ENCODE peak calls at places on chromosomes 3 and 15, in six cellular contexts. F is mesenchymal stem cell, O is GM23248, C is GM12865, N is fibroblast of pulmonary artery, Z is small intestine. Y is an unnamed sample.

GRCh38 chr15:66287461-66288055 is 5.8 kb upstream of the DIS3L start:
- DNase-seq in F (peak), O (peak), C (peak), N (peak), Z (peak), Y (peak)

GRCh38 chr15:66633346-66633745 is 67.5 kb upstream of the LCTL start:
- DNase-seq in F (no peak), O (no peak), C (no peak), N (no peak), Z (no peak), Y (no peak)

GRCh38 chr3:24288538-24289236 is 206.0 kb downstream of the THRB start:
- DNase-seq in F (no peak), O (no peak), C (no peak), N (no peak), Z (no peak), Y (no peak)

GRCh38 chr3:155321418-155321817 is 27.9 kb upstream of the STRIT1 start:
- DNase-seq in F (no peak), O (no peak), C (no peak), N (no peak), Z (peak), Y (no peak)

GRCh38 chr3:132145833-132146232 is 111.0 kb upstream of the CPNE4 start:
- DNase-seq in F (no peak), O (peak), C (no peak), N (peak), Z (no peak), Y (peak)

GRCh38 chr3:12993022-12993622 is 80.1 kb downstream of the IQSEC1 start:
- DNase-seq in F (peak), O (peak), C (no peak), N (no peak), Z (no peak), Y (no peak)

GRCh38 chr3:75978686-75979085 is 193.3 kb upstream of the ZNF717 start:
- DNase-seq in F (no peak), O (peak), C (no peak), N (peak), Z (no peak), Y (no peak)

GRCh38 chr3:104323226-104323625 is 1043.5 kb upstream of the ALCAM start:
- DNase-seq in F (no peak), O (no peak), C (no peak), N (no peak), Z (no peak), Y (peak)

GRCh38 chr3:29475854-29476253 is 195.0 kb downstream of the RBMS3 start:
- DNase-seq in F (no peak), O (no peak), C (no peak), N (no peak), Z (no peak), Y (no peak)

GRCh38 chr15:77497942-77498361 is 77.3 kb downstream of the HMG20A start:
- DNase-seq in F (peak), O (peak), C (no peak), N (peak), Z (no peak), Y (no peak)

GRCh38 chr3:17111556-17111955 is 226.8 kb downstream of the PLCL2 start:
- DNase-seq in F (peak), O (peak), C (no peak), N (peak), Z (no peak), Y (peak)

GRCh38 chr3:10977864-10978510 is 14.6 kb upstream of the SLC6A1 start:
- DNase-seq in F (no peak), O (no peak), C (no peak), N (no peak), Z (no peak), Y (no peak)

GRCh38 chr15:56243774-56244236 is at the start of gene RFX7:
- DNase-seq in F (peak), O (peak), C (peak), N (peak), Z (peak), Y (peak)

GRCh38 chr15:70342554-70343548 is 245.1 kb upstream of the TLE3 start:
- DNase-seq in F (no peak), O (no peak), C (no peak), N (no peak), Z (no peak), Y (no peak)

GRCh38 chr3:179961081-179962078 is 75.4 kb downstream of the PEX5L start:
- DNase-seq in F (no peak), O (no peak), C (peak), N (no peak), Z (no peak), Y (no peak)

GRCh38 chr3:161558256-161558655 is 61.6 kb downstream of the OTOL1 start:
- DNase-seq in F (no peak), O (no peak), C (no peak), N (no peak), Z (no peak), Y (no peak)

GRCh38 chr15:99955532-99955931 is 222.3 kb upstream of the LYSMD4 start:
- DNase-seq in F (no peak), O (no peak), C (no peak), N (no peak), Z (no peak), Y (no peak)

GRCh38 chr3:100111728-100112127 is 2.6 kb downstream of the FILIP1L start:
- DNase-seq in F (no peak), O (no peak), C (no peak), N (no peak), Z (no peak), Y (no peak)

GRCh38 chr15:51244366-51244977 is 93.9 kb downstream of the CYP19A1 start:
- DNase-seq in F (peak), O (no peak), C (peak), N (peak), Z (no peak), Y (no peak)

GRCh38 chr3:69009559-69010410 is 3.7 kb downstream of the EOGT start:
- DNase-seq in F (peak), O (peak), C (no peak), N (peak), Z (no peak), Y (peak)

GRCh38 chr3:124995460-124995994 is 60.3 kb downstream of the HEG1 start:
- DNase-seq in F (peak), O (peak), C (peak), N (peak), Z (peak), Y (peak)

GRCh38 chr15:73841756-73842590 is 31.4 kb upstream of the TBC1D21 start:
- DNase-seq in F (no peak), O (peak), C (no peak), N (no peak), Z (no peak), Y (no peak)

GRCh38 chr3:171429635-171430034 is 30.6 kb downstream of the TNIK start:
- DNase-seq in F (no peak), O (no peak), C (no peak), N (no peak), Z (no peak), Y (no peak)

GRCh38 chr3:186440850-186441249 is 78.8 kb upstream of the DGKG start:
- DNase-seq in F (no peak), O (no peak), C (no peak), N (no peak), Z (peak), Y (no peak)

GRCh38 chr15:58330836-58331561 is 100.8 kb upstream of the LIPC start:
- DNase-seq in F (peak), O (peak), C (no peak), N (no peak), Z (no peak), Y (peak)

GRCh38 chr3:17041009-17041408 is 156.3 kb downstream of the PLCL2 start:
- DNase-seq in F (no peak), O (peak), C (no peak), N (no peak), Z (peak), Y (no peak)

GRCh38 chr3:78066287-78066686 is 1026.4 kb downstream of the ROBO2 start:
- DNase-seq in F (no peak), O (no peak), C (no peak), N (no peak), Z (no peak), Y (no peak)

GRCh38 chr3:100463002-100463401 is 29.4 kb upstream of the TMEM45A start:
- DNase-seq in F (peak), O (peak), C (peak), N (peak), Z (peak), Y (peak)

GRCh38 chr15:90609254-90610185 is 79.8 kb downstream of the CRTC3 start:
- DNase-seq in F (no peak), O (no peak), C (no peak), N (no peak), Z (no peak), Y (no peak)

GRCh38 chr3:13332740-13333139 is 87.4 kb downstream of the NUP210 start:
- DNase-seq in F (no peak), O (no peak), C (no peak), N (no peak), Z (no peak), Y (no peak)

GRCh38 chr15:89121414-89121813 is 33.2 kb downstream of the ABHD2 start:
- DNase-seq in F (no peak), O (no peak), C (no peak), N (no peak), Z (peak), Y (peak)

GRCh38 chr3:99859855-99860254 is 42.2 kb downstream of the CMSS1 start:
- DNase-seq in F (peak), O (peak), C (no peak), N (peak), Z (no peak), Y (peak)

GRCh38 chr3:133547432-133548041 is 25.9 kb upstream of the CDV3 start:
- DNase-seq in F (peak), O (peak), C (no peak), N (peak), Z (no peak), Y (peak)

GRCh38 chr3:33046521-33046920 is 50.4 kb downstream of the GLB1 start:
- DNase-seq in F (no peak), O (no peak), C (no peak), N (no peak), Z (no peak), Y (no peak)

GRCh38 chr3:18194431-18194830 is 230.7 kb downstream of the SATB1 start:
- DNase-seq in F (no peak), O (no peak), C (peak), N (peak), Z (no peak), Y (peak)

GRCh38 chr3:173932624-173933023 is 535.1 kb downstream of the NLGN1 start:
- DNase-seq in F (peak), O (peak), C (no peak), N (peak), Z (no peak), Y (peak)

DNA sequence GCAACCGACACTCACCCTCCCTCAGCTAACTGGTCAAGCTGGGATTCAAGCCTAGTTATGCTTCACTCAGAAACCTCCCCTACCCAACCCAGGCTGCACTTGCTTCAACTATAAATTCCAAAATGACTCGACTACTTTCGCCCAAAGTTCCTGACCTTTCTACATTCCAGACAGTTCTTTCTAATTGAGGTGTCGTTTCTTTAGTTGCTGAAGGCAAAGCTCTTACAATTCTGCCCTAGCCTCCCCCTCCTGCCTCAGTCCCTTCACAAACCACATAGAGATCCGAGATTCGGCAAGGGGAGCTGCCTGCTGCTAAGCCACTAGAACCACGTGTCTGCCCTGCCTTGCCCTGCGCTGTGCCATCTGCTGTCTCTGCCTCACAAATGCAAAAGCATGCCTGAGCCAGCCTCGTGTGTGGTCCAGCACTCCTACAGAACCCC is 74.7 kb upstream of the SH3GL3 start:
- DNase-seq in F (no peak), O (peak), C (peak), N (no peak), Z (no peak), Y (peak)
- H3K4me3 ChIP-seq in F (no peak), O (peak), C (no peak), N (no peak), Z (no peak), Y (no peak)

GRCh38 chr3:40456279-40456939 is 730 bp upstream of the RPL14 start:
- DNase-seq in F (no peak), O (no peak), C (no peak), N (no peak), Z (no peak), Y (no peak)
- H3K4me3 ChIP-seq in F (peak), O (peak), C (peak), N (peak), Z (peak), Y (peak)

GRCh38 chr3:128992926-128993460 is 883 bp downstream of the CFAP92 start:
- DNase-seq in F (no peak), O (no peak), C (no peak), N (no peak), Z (no peak), Y (peak)

GRCh38 chr3:128993461-128994172 is at the start of gene CFAP92:
- DNase-seq in F (peak), O (peak), C (peak), N (peak), Z (peak), Y (peak)

GRCh38 chr3:128995737-128996136 is 1.9 kb upstream of the CFAP92 start:
- DNase-seq in F (no peak), O (no peak), C (no peak), N (no peak), Z (no peak), Y (no peak)

GRCh38 chr3:128994581-128995161 is 795 bp upstream of the CFAP92 start:
- DNase-seq in F (no peak), O (no peak), C (no peak), N (no peak), Z (no peak), Y (no peak)

GRCh38 chr3:128994173-128994512 is 267 bp upstream of the CFAP92 start:
- DNase-seq in F (no peak), O (no peak), C (no peak), N (no peak), Z (no peak), Y (no peak)
- H3K4me3 ChIP-seq in F (peak), O (peak), C (peak), N (peak), Z (no peak), Y (no peak)

DNA sequence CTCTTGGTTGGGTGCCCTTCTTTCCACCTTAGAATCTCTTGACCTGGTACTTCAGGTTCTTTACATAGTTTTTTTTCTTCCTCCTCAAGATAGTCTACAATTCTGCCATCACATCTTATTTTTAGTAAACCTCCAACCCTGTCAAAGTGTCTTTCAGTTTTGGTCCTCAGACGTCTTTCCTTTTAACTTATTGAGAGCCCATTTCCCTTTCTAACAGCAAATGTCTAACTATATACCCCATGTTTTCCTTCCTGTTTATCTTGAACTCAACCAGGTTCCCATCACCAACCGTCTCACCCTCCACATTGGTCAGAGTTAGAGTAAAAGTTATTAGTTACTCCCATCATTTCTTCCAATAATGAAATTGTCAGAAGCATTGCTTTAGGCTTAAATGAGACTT is 10.4 kb downstream of the KBTBD12 start:
- DNase-seq in F (no peak), O (no peak), C (peak), N (no peak), Z (no peak), Y (no peak)
- H3K4me3 ChIP-seq in F (no peak), O (no peak), C (no peak), N (no peak), Z (no peak), Y (no peak)

DNA sequence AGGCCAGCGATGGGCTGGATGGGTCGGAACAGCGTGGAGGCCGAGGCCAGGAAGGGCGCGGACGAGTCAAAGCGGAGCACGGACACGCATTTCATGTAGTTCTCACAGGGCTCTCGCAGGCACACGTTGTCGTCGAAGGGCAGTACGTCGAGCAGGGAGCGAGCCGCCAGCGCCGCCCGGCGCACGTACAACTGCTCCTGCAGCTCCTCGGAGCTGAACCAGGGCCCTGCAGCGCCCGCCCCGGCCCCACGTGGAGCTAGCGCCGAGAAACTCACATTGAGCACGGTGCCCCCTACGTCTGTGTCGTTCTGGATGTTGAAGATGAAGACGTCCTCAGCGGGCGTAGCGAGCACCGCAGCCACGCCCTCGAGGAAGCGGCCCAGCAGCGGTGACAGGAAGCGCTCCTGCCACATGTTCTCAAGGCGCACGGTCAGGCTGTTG is 5.8 kb downstream of the CELSR3 start:
- DNase-seq in F (no peak), O (no peak), C (peak), N (no peak), Z (no peak), Y (no peak)
- H3K4me3 ChIP-seq in F (peak), O (peak), C (peak), N (peak), Z (no peak), Y (peak)

DNA sequence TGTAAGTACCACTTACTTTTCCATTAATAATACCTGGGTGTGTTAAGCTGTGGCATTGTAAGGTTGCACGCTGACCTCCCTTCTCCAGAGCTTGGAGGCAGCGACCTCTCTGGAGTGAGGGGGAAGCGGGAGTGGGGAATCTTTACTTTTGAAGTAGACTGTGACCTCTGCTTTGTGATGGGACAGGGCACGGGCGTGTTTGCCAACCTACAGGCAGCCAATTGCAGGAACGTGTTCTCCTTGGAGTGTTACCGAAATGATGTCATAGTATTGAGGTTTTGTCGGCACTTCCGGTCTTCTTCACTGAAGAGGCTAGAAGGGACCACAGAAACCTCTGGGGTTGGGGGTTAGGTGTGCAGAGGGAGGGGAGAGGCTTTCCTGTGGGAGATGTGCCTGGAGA is 227.3 kb upstream of the C2CD4B start:
- DNase-seq in F (peak), O (peak), C (peak), N (no peak), Z (peak), Y (no peak)
- H3K4me3 ChIP-seq in F (peak), O (peak), C (no peak), N (peak), Z (no peak), Y (peak)

GRCh38 chr3:47954562-47954961 is 61.7 kb downstream of the MAP4 start:
- DNase-seq in F (no peak), O (no peak), C (no peak), N (peak), Z (no peak), Y (no peak)

GRCh38 chr3:47949979-47950378 is 66.2 kb downstream of the MAP4 start:
- DNase-seq in F (no peak), O (no peak), C (no peak), N (no peak), Z (peak), Y (no peak)

DNA sequence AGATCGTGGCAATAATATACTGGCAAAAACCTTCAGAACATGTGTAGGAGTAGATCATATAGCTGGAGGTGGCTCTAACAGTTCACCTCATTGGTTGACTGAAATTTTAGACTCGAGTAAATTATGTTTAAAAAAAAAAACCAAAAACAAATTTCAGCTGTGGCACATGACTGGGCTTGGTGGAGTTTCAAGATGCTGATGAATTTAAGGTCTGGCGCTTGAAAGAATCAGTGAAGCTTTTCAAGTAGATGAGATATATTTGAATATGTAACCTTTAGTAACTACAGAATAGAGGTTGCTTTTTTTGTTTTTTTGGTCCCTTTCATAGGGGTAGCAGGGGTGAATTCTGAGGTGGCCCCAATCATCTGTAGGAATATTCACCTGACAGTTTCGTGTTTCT is 65.8 kb downstream of the MAP4 start:
- DNase-seq in F (no peak), O (no peak), C (no peak), N (no peak), Z (no peak), Y (no peak)
- H3K4me3 ChIP-seq in F (no peak), O (no peak), C (no peak), N (no peak), Z (no peak), Y (no peak)

Y was measured in epithelial cell of esophagus.